ENCODE peak calls at places on chromosome 14, in seven cellular contexts. D is IMR-90, E is aorta, Y is cardiac muscle cell, R is tibial nerve, L is transverse colon, U is left ventricle myocardium inferior. K is an unnamed sample.

GRCh38 chr14:103628684-103629502 is at the start of gene KLC1:
- DNase-seq in E (peak), Y (peak), R (peak), L (peak), D (peak), U (peak), K (peak)

GRCh38 chr14:51424569-51425251 is 184.7 kb downstream of the TMX1 start:
- DNase-seq in D (peak), L (no peak), R (peak), E (no peak), U (peak), Y (no peak), K (no peak)

GRCh38 chr14:68937790-68938514 is 41.1 kb downstream of the ACTN1 start:
- DNase-seq in R (no peak), L (peak), E (peak), Y (peak), U (peak), D (no peak), K (peak)

GRCh38 chr14:100145682-100146464 is 13.6 kb downstream of the DEGS2 start:
- DNase-seq in R (no peak), U (no peak), E (no peak), Y (no peak), D (no peak), L (no peak), K (no peak)

GRCh38 chr14:88825078-88825458 is 617 bp downstream of the TTC8 start:
- DNase-seq in R (no peak), D (peak), U (no peak), L (no peak), Y (no peak), E (no peak), K (no peak)

GRCh38 chr14:74596747-74597456 is 15.1 kb downstream of the LTBP2 start:
- DNase-seq in L (no peak), E (no peak), Y (no peak), R (no peak), U (no peak), D (peak), K (no peak)

GRCh38 chr14:53310412-53310811 is 157.3 kb upstream of the DDHD1 start:
- DNase-seq in Y (no peak), U (no peak), R (no peak), E (no peak), D (no peak), L (no peak), K (no peak)

GRCh38 chr14:102493096-102493495 is 16.5 kb downstream of the ANKRD9 start:
- DNase-seq in L (no peak), R (no peak), Y (no peak), U (no peak), D (no peak), E (peak), K (no peak)

GRCh38 chr14:82067221-82067620 is 533.6 kb upstream of the SEL1L start:
- DNase-seq in L (no peak), D (no peak), Y (peak), U (no peak), E (no peak), R (no peak), K (no peak)

GRCh38 chr14:20493634-20494033 is 11.7 kb upstream of the RNASE10 start:
- DNase-seq in U (no peak), R (no peak), D (no peak), L (no peak), Y (no peak), E (peak), K (peak)
- H3K27ac ChIP-seq in U (peak), R (no peak), D (no peak), L (no peak), Y (no peak), E (no peak), K (no peak)

DNA sequence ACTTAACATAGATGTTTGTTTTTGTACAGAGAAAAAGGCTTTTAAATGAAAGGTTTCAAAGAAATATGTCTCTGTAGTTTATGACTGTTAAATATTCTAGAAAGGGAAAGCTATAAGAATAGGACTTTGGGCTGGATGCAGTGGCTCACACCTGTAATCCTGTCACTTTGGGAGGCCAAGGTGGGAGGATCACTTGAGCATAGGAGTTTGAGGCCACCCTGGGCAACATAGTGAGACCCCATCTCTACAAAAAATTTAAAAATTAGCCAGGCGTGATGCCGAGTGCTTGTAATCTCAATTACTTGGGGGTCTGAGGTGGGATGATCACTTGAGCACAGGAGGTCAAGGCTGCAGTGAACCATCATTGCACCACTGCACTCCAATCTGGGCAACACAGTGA is 11.4 kb downstream of the GPX2 start:
- DNase-seq in U (no peak), E (no peak), R (no peak), L (no peak), D (no peak), Y (no peak), K (no peak)
- H3K27ac ChIP-seq in U (peak), E (no peak), R (no peak), L (peak), D (no peak), Y (no peak), K (no peak)

DNA sequence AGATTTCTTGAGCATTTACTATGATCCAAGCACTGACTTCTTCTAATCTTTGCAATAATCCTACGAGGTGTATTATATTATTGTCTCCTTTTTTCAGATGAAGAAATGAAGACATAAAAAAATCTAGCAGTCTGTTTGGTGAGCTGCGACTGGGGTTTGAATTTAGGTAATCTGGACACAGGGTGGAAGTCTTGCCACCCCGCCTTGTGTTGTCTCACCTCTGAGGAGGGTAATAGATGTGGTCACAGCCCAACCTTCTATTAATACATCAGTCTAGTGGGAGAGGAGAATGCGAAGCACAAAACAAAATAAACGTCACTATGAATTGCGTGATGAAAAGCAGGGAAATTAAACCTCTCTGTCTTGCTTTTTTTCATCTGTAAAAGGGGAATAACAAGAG is 993.9 kb downstream of the VRK1 start:
- DNase-seq in L (no peak), R (no peak), E (no peak), D (no peak), Y (no peak), U (no peak), K (no peak)
- H3K27ac ChIP-seq in L (no peak), R (no peak), E (no peak), D (no peak), Y (no peak), U (no peak), K (no peak)

GRCh38 chr14:54834727-54835126 is 67.9 kb downstream of the GCH1 start:
- DNase-seq in U (no peak), E (no peak), R (no peak), D (no peak), L (no peak), Y (no peak), K (no peak)
- H3K27ac ChIP-seq in U (no peak), E (no peak), R (no peak), D (no peak), L (no peak), Y (no peak), K (no peak)

GRCh38 chr14:92575773-92576303 is 62.3 kb downstream of the RIN3 start:
- DNase-seq in U (no peak), L (no peak), R (no peak), Y (no peak), E (no peak), D (no peak), K (no peak)

GRCh38 chr14:92581206-92581605 is 67.6 kb downstream of the RIN3 start:
- DNase-seq in Y (no peak), D (no peak), U (no peak), E (no peak), L (no peak), R (no peak), K (no peak)

GRCh38 chr14:92577321-92577742 is 63.8 kb downstream of the RIN3 start:
- DNase-seq in E (no peak), Y (no peak), D (no peak), L (no peak), U (no peak), R (no peak), K (no peak)

GRCh38 chr14:92579244-92579643 is 65.7 kb downstream of the RIN3 start:
- DNase-seq in R (no peak), U (no peak), E (no peak), L (no peak), D (peak), Y (no peak), K (no peak)

GRCh38 chr14:92578511-92578910 is 64.9 kb downstream of the RIN3 start:
- DNase-seq in D (peak), L (no peak), U (no peak), E (peak), Y (no peak), R (no peak), K (no peak)
- H3K27ac ChIP-seq in D (peak), L (no peak), U (no peak), E (no peak), Y (no peak), R (no peak), K (no peak)

GRCh38 chr14:35331605-35332516 is 39.7 kb downstream of the PSMA6 start:
- DNase-seq in R (no peak), U (no peak), Y (no peak), E (no peak), D (peak), L (peak), K (peak)

GRCh38 chr14:35332517-35333346 is 40.5 kb downstream of the PSMA6 start:
- DNase-seq in L (peak), D (no peak), R (no peak), U (no peak), Y (no peak), E (no peak), K (peak)

GRCh38 chr14:35335388-35336092 is 43.4 kb downstream of the PSMA6 start:
- DNase-seq in L (peak), D (no peak), Y (peak), E (no peak), R (no peak), U (peak), K (peak)

GRCh38 chr14:35333347-35333730 is 41.2 kb downstream of the PSMA6 start:
- DNase-seq in U (no peak), D (no peak), R (no peak), L (no peak), Y (no peak), E (no peak), K (no peak)

GRCh38 chr14:35333797-35334743 is 41.9 kb downstream of the PSMA6 start:
- DNase-seq in U (no peak), Y (no peak), D (no peak), E (no peak), L (no peak), R (no peak), K (no peak)
- H3K27ac ChIP-seq in U (peak), Y (peak), D (no peak), E (no peak), L (peak), R (peak), K (no peak)

K was measured in colonic mucosa.